ENCODE peak calls at places on chromosomes 13 and 19, in five cellular contexts. H is A549, Q is stomach, D is cardiac fibroblast, J is body of pancreas. F is an unnamed sample.

GRCh38 chr13:81762449-81762848 is 1421.5 kb upstream of the SPRY2 start:
- DNase-seq in H (no peak), Q (no peak), D (no peak), J (no peak), F (no peak)

GRCh38 chr19:50890422-50891252 is 17.4 kb downstream of the KLK2 start:
- DNase-seq in H (peak), Q (no peak), D (peak), J (no peak), F (no peak)

GRCh38 chr13:81012031-81012430 is 671.1 kb upstream of the SPRY2 start:
- DNase-seq in H (no peak), Q (no peak), D (no peak), J (no peak), F (no peak)

GRCh38 chr19:53809518-53810186 is 14.5 kb downstream of the NLRP12 start:
- DNase-seq in H (no peak), Q (no peak), D (no peak), J (no peak), F (no peak)

GRCh38 chr13:98839826-98840769 is 87.6 kb upstream of the SLC15A1 start:
- DNase-seq in H (peak), Q (peak), D (peak), J (peak), F (no peak)

GRCh38 chr19:10461047-10461949 is 41.0 kb downstream of the PDE4A start:
- DNase-seq in H (peak), Q (peak), D (peak), J (peak), F (peak)

GRCh38 chr19:35869327-35870123 is 1.2 kb downstream of the APLP1 start:
- DNase-seq in H (peak), Q (peak), D (peak), J (peak), F (peak)

GRCh38 chr13:74687452-74688180 is 553.4 kb upstream of the KLF12 start:
- DNase-seq in H (no peak), Q (no peak), D (peak), J (no peak), F (no peak)

GRCh38 chr19:40519352-40520322 is 52.8 kb downstream of the SPTBN4 start:
- DNase-seq in H (peak), Q (peak), D (peak), J (no peak), F (no peak)

GRCh38 chr19:1752757-1753728 is at the start of gene ONECUT3:
- DNase-seq in H (no peak), Q (peak), D (no peak), J (no peak), F (no peak)

GRCh38 chr13:21735621-21736401 is 64.9 kb downstream of the FGF9 start:
- DNase-seq in H (no peak), Q (no peak), D (no peak), J (no peak), F (no peak)

GRCh38 chr13:113758651-113759524 is at the start of gene TMEM255B:
- DNase-seq in H (peak), Q (peak), D (peak), J (peak), F (peak)

GRCh38 chr19:38392707-38393308 is 4.3 kb downstream of the SPRED3 start:
- DNase-seq in H (peak), Q (peak), D (peak), J (no peak), F (no peak)

GRCh38 chr19:6740589-6741348 is 1.3 kb downstream of the TRIP10 start:
- DNase-seq in H (no peak), Q (peak), D (peak), J (peak), F (peak)

GRCh38 chr19:45952691-45953505 is 20.8 kb downstream of the NOVA2 start:
- DNase-seq in H (peak), Q (peak), D (peak), J (peak), F (no peak)

GRCh38 chr19:5774921-5775320 is 9.6 kb downstream of the PRR22 start:
- DNase-seq in H (no peak), Q (no peak), D (no peak), J (no peak), F (no peak)

GRCh38 chr13:74047925-74048324 is 86.3 kb downstream of the KLF12 start:
- DNase-seq in H (peak), Q (peak), D (peak), J (no peak), F (no peak)

GRCh38 chr13:83839158-83839557 is 43.1 kb downstream of the SLITRK1 start:
- DNase-seq in H (no peak), Q (no peak), D (no peak), J (no peak), F (no peak)

GRCh38 chr13:29909975-29910674 is 59.7 kb upstream of the UBL3 start:
- DNase-seq in H (no peak), Q (no peak), D (peak), J (no peak), F (no peak)

GRCh38 chr19:50555447-50556235 is 12.6 kb downstream of the LRRC4B start:
- DNase-seq in H (no peak), Q (no peak), D (no peak), J (no peak), F (no peak)

GRCh38 chr19:35797663-35798062 is 15.0 kb downstream of the PRODH2 start:
- DNase-seq in H (no peak), Q (no peak), D (no peak), J (no peak), F (no peak)

GRCh38 chr19:10908380-10908960 is 20.0 kb downstream of the YIPF2 start:
- DNase-seq in H (no peak), Q (no peak), D (no peak), J (no peak), F (no peak)

GRCh38 chr13:41059466-41059865 is 1.8 kb upstream of the WBP4 start:
- DNase-seq in H (no peak), Q (no peak), D (peak), J (no peak), F (no peak)

GRCh38 chr19:1497578-1498235 is 6.7 kb downstream of the REEP6 start:
- DNase-seq in H (no peak), Q (no peak), D (no peak), J (no peak), F (no peak)

GRCh38 chr13:45316210-45316799 is 24.7 kb downstream of the TPT1 start:
- DNase-seq in H (peak), Q (no peak), D (no peak), J (no peak), F (no peak)

GRCh38 chr13:83515267-83515666 is 367.0 kb downstream of the SLITRK1 start:
- DNase-seq in H (no peak), Q (no peak), D (peak), J (no peak), F (no peak)

GRCh38 chr13:20624213-20624612 is 57.3 kb downstream of the IFT88 start:
- DNase-seq in H (no peak), Q (no peak), D (no peak), J (no peak), F (no peak)

GRCh38 chr19:3374369-3375112 is 8.2 kb downstream of the NFIC start:
- DNase-seq in H (no peak), Q (peak), D (no peak), J (peak), F (no peak)

GRCh38 chr19:2661615-2662014 is 40.9 kb downstream of the GNG7 start:
- DNase-seq in H (no peak), Q (no peak), D (peak), J (no peak), F (no peak)

GRCh38 chr13:51564671-51565070 is 19.6 kb upstream of the WDFY2 start:
- DNase-seq in H (no peak), Q (no peak), D (no peak), J (no peak), F (no peak)

GRCh38 chr19:54179921-54180452 is 7.0 kb upstream of the TMC4 start:
- DNase-seq in H (no peak), Q (peak), D (peak), J (no peak), F (no peak)

GRCh38 chr19:17162580-17162979 is 52.6 kb upstream of the USE1 start:
- DNase-seq in H (no peak), Q (no peak), D (no peak), J (no peak), F (no peak)

GRCh38 chr19:10769533-10770491 is 51.9 kb downstream of the DNM2 start:
- DNase-seq in H (no peak), Q (peak), D (peak), J (peak), F (no peak)

DNA sequence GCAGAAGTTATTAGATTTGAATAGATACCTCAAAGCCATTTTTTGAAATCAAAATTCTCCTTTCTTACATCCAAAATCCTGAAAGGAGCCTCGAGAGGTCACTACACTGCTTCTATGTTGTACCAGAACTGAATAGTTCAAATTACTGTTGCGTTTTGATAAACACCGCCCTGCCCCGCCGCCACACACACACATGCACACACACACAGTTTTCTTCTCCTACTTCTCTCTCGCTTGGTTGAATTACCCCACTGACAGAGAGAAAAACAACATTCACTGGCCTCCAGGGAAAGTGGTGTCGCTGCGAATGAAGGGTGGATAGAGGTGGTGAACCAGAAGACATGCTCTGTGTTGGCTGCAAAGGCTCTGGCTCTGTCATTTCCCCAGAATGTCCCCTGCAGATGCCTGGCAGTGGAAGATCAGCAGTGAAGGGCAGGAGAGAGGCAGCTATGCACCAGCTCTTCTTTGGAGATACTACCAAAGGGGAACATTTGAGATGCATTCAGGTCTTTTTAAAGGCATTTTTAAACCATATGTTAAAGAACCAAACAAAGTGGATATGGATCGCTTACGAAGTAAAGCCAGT is 183.3 kb upstream of the RFC3 start:
- DNase-seq in H (no peak), Q (no peak), D (peak), J (no peak), F (no peak)
- TF ChIP-seq CTCF in H (no peak), Q (no peak), D (no peak), J (no peak), F (no peak)

DNA sequence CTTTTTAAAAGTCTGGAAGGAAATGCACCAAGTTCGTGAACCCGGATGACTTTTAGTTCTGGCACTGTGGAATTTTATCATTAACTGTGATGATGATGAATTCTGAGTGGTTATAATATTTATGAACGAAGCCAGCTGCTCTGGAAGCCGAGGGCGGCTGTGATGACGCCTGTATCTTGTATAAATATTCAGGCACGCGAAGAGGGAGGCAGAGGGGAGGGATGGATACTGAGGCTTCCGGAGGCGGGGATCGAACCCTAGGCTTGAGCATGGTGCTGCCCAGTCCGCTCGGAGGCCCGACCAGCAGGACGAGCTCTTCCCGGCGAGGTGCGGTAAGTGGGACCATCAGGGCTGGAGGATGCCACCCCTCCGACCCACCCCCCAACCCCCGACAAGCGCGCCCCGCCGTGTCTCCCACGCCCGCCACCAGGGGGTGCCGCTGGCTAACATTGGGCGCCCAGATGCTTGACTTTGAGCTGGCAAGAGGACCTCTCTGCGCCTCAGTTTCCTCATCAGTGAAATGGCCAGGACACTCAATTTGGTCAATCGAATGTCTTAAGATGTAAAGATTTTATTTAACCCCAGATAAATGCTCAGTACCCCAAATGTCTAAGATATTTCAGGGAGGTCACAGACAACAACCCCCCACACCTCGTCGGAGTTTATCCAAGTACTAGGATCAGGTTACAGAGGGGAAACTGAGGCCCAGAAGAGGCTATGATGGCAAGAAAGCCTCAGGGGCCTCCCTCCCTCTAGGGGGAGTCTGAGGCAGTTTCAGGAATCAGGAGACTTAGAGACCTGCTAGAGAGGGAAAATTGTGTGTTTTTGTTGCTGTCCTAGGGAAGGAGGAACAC is 4.5 kb upstream of the RAB3A start:
- DNase-seq in H (no peak), Q (no peak), D (peak), J (peak), F (peak)
- TF ChIP-seq CTCF in H (peak), Q (peak), D (peak), J (peak), F (peak)

GRCh38 chr19:32863301-32863700 is 6.3 kb downstream of the SLC7A9 start:
- DNase-seq in H (no peak), Q (no peak), D (no peak), J (no peak), F (no peak)

GRCh38 chr19:32862741-32863140 is 6.8 kb downstream of the SLC7A9 start:
- DNase-seq in H (no peak), Q (no peak), D (no peak), J (no peak), F (no peak)

GRCh38 chr19:32859591-32859990 is 10.0 kb downstream of the SLC7A9 start:
- DNase-seq in H (no peak), Q (peak), D (no peak), J (no peak), F (peak)

GRCh38 chr19:32862173-32862572 is 7.4 kb downstream of the SLC7A9 start:
- DNase-seq in H (no peak), Q (no peak), D (no peak), J (no peak), F (no peak)

DNA sequence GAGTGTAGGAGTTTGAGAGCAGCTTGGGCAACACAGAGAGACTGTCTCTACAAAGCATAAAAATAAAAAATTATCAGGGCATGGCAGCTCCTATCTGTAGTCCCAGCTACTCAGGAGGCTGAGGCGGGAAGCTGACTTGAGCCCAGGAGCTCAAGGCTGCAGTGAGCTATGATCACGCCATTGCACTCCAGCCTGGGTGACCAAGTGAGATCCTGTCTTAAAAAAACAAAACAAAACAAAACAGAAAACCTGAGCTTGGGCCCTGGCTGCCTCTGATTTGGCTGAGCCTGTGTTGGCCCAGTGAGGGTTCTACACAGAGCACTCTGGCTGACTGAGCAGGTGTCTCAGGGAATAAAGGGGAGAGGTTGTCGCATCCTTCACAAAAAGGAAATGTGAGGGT is 8.0 kb downstream of the SLC7A9 start:
- DNase-seq in H (no peak), Q (no peak), D (no peak), J (no peak), F (no peak)
- TF ChIP-seq CTCF in H (no peak), Q (no peak), D (no peak), J (no peak), F (no peak)

GRCh38 chr19:19937403-19937802 is 36.7 kb downstream of the ZNF93 start:
- DNase-seq in H (no peak), Q (no peak), D (no peak), J (no peak), F (no peak)
- TF ChIP-seq CTCF in H (no peak), Q (no peak), D (no peak), J (no peak), F (no peak)

GRCh38 chr13:26628706-26629105 is 71.2 kb downstream of the WASF3 start:
- DNase-seq in H (no peak), Q (no peak), D (peak), J (no peak), F (peak)
- TF ChIP-seq CTCF in H (no peak), Q (no peak), D (peak), J (no peak), F (peak)

GRCh38 chr13:42478531-42479156 is 95.3 kb upstream of the TNFSF11 start:
- DNase-seq in H (peak), Q (no peak), D (peak), J (no peak), F (no peak)
- TF ChIP-seq CTCF in H (peak), Q (no peak), D (peak), J (no peak), F (peak)

DNA sequence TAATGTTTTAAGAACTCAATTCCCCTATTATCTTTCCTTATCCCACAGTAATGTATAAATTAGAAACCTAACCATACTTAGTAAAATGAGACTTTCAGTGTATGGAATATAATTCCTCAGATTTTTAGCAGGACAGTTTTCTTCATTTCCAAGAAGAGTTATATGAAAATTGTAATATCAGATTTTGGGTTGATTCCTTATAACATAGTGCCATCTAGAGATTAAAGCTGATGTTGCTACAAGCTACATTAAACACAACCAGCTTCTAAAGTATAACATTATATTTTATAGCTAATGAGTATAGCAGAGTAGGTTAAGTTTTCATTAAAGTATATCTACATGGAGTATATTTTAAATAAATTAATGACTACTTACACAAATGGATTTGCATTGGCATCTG is 99.7 kb upstream of the MIR17HG start:
- DNase-seq in H (no peak), Q (no peak), D (no peak), J (no peak), F (no peak)
- TF ChIP-seq CTCF in H (no peak), Q (no peak), D (no peak), J (no peak), F (peak)

GRCh38 chr19:55465460-55466245 is 1.1 kb upstream of the C19orf85 start:
- DNase-seq in H (no peak), Q (no peak), D (no peak), J (no peak), F (no peak)

GRCh38 chr19:55466246-55466614 is 1.7 kb upstream of the C19orf85 start:
- DNase-seq in H (no peak), Q (no peak), D (no peak), J (no peak), F (no peak)

GRCh38 chr19:55471266-55471665 is 5.2 kb upstream of the ZNF628 start:
- DNase-seq in H (no peak), Q (no peak), D (no peak), J (no peak), F (no peak)

GRCh38 chr19:55467236-55468053 is 2.9 kb upstream of the C19orf85 start:
- DNase-seq in H (peak), Q (peak), D (peak), J (peak), F (peak)

DNA sequence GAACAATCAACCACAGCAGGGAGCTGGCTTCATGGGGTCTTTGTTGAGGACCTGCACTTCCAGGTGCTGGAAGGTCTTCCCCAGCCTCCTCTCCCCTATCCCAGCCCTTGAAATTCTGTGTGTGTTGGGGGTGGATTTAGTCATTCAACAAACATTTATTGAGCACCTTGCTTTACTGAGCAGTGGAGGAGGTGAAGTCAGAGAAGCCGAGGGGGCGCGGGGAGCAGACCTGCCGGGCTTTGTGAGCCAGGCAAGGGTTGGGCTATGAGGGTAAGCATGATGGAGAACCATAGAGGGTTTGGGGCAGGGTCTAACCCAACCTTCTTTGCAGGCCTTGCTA is 3.5 kb upstream of the C19orf85 start:
- DNase-seq in H (no peak), Q (no peak), D (no peak), J (no peak), F (no peak)
- TF ChIP-seq CTCF in H (peak), Q (no peak), D (no peak), J (no peak), F (no peak)

F was measured in Peyer's patch.